ENCODE peak calls at places on chromosomes 4 and X, in nine cellular contexts. F is K562; M is cardiac muscle cell; W is fibroblast of pulmonary artery; H is upper lobe of right lung; Q is stomach; D is HFF-Myc; B is CD8-positive, alpha-beta T cell; P is right atrium auricular region. C is an unnamed sample.

GRCh38 chr4:94451051-94451404 is 714 bp upstream of the PDLIM5 start:
- DNase-seq in F (no peak), M (no peak), W (no peak), H (no peak), Q (no peak), D (no peak), B (no peak), P (no peak), C (no peak)

GRCh38 chrX:54320067-54320466 is 37.8 kb downstream of the WNK3 start:
- DNase-seq in F (no peak), M (no peak), W (no peak), H (no peak), Q (no peak), D (no peak), B (no peak), P (no peak), C (no peak)

GRCh38 chr4:114396808-114397207 is 201.8 kb upstream of the UGT8 start:
- DNase-seq in F (no peak), M (no peak), W (no peak), H (no peak), Q (no peak), D (no peak), B (no peak), P (no peak), C (no peak)

GRCh38 chr4:28481565-28481964 is 1620.9 kb downstream of the STIM2 start:
- DNase-seq in F (no peak), M (no peak), W (no peak), H (no peak), Q (no peak), D (no peak), B (no peak), P (no peak), C (no peak)

GRCh38 chr4:108144451-108144850 is 24.3 kb downstream of the LEF1 start:
- DNase-seq in F (no peak), M (no peak), W (no peak), H (no peak), Q (no peak), D (no peak), B (peak; percentile 30), P (no peak), C (no peak)

GRCh38 chr4:52704133-52704532 is 45.0 kb upstream of the USP46 start:
- DNase-seq in F (no peak), M (no peak), W (peak; percentile 22), H (no peak), Q (no peak), D (no peak), B (no peak), P (no peak), C (no peak)

GRCh38 chr4:110059556-110060191 is 138.7 kb downstream of the ELOVL6 start:
- DNase-seq in F (no peak), M (no peak), W (peak; percentile 14), H (no peak), Q (no peak), D (peak; percentile 38), B (no peak), P (no peak), C (no peak)

GRCh38 chr4:176708771-176709311 is 83.9 kb downstream of the VEGFC start:
- DNase-seq in F (no peak), M (no peak), W (no peak), H (no peak), Q (no peak), D (peak; percentile 53), B (no peak), P (no peak), C (no peak)

GRCh38 chr4:89829470-89830138 is 7.4 kb downstream of the SNCA start:
- DNase-seq in F (no peak), M (no peak), W (peak; percentile 68), H (no peak), Q (no peak), D (no peak), B (peak; percentile 63), P (no peak), C (no peak)

GRCh38 chr4:41141910-41142309 is 72.4 kb downstream of the APBB2 start:
- DNase-seq in F (no peak), M (no peak), W (peak; percentile 89), H (no peak), Q (no peak), D (no peak), B (no peak), P (no peak), C (no peak)

GRCh38 chrX:4043951-4044350 is 330.5 kb upstream of the PRKX start:
- DNase-seq in F (no peak), M (no peak), W (no peak), H (no peak), Q (no peak), D (no peak), B (no peak), P (no peak), C (no peak)

GRCh38 chrX:15430584-15430983 is 46.4 kb upstream of the VEGFD start:
- DNase-seq in F (no peak), M (no peak), W (no peak), H (no peak), Q (no peak), D (peak; percentile 53), B (no peak), P (no peak), C (no peak)

GRCh38 chrX:134026732-134027311 is 41.4 kb upstream of the GPC3 start:
- DNase-seq in F (peak; percentile 10), M (peak; percentile 88), W (peak; percentile 62), H (no peak), Q (peak; percentile 34), D (no peak), B (no peak), P (no peak), C (no peak)

GRCh38 chr4:142812091-142812490 is 34.0 kb downstream of the INPP4B start:
- DNase-seq in F (no peak), M (no peak), W (no peak), H (no peak), Q (no peak), D (no peak), B (no peak), P (no peak), C (no peak)

GRCh38 chrX:49257846-49258748 is 6.4 kb downstream of the FOXP3 start:
- DNase-seq in F (no peak), M (no peak), W (no peak), H (no peak), Q (no peak), D (no peak), B (peak; percentile 29), P (no peak), C (no peak)

GRCh38 chrX:9459349-9459748 is 5.5 kb upstream of the TBL1X start:
- DNase-seq in F (no peak), M (no peak), W (no peak), H (no peak), Q (no peak), D (no peak), B (no peak), P (no peak), C (no peak)

GRCh38 chrX:66022742-66023725 is 16.8 kb downstream of the VSIG4 start:
- DNase-seq in F (peak; percentile 46), M (no peak), W (no peak), H (no peak), Q (no peak), D (no peak), B (no peak), P (no peak), C (no peak)
- TF ChIP-seq CTCF in F (peak; percentile 78), M (peak; percentile 16), W (peak; percentile 10), H (peak; percentile 8), Q (no peak), D (no peak), B (no peak), P (no peak), C (no peak)

GRCh38 chr4:76691767-76692689 is 205.9 kb downstream of the SOWAHB start:
- DNase-seq in F (no peak), M (no peak), W (no peak), H (no peak), Q (no peak), D (no peak), B (no peak), P (no peak), C (no peak)
- H3K4me3 ChIP-seq in F (no peak overlapping the region), M (no peak overlapping the region), W (no peak overlapping the region), H (no peak overlapping the region), Q (no peak overlapping the region), D (peak overlapping the region; percentile 75), B (no peak overlapping the region), P (no peak overlapping the region), C (no peak overlapping the region)

DNA sequence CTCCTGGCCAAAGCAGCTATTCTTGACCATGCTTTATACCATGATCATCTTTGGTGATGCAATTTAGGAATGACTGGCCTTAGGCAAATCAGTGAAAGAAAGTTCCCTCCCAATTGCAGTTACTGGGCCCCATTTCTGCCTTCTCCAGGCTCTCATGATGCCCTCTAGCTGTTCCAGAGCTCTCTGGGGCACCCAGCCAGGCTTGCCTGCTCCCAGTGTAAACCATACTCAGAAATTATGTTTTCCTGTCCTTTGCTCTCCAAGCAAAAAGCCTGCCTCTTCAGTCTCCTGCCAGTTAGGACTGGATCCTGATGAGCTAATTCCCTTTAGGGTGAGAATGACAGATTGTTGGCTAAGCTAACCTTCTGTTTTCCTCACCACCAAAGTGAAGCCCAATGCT is 85.3 kb upstream of the RBPJ start:
- DNase-seq in F (no peak), M (no peak), W (peak; percentile 71), H (no peak), Q (peak; percentile 33), D (no peak), B (no peak), P (no peak), C (peak; percentile 34)
- TF ChIP-seq CTCF in F (no peak), M (peak; percentile 22), W (peak; percentile 14), H (no peak), Q (no peak), D (no peak), B (no peak), P (peak; percentile 33), C (peak; percentile 24)

DNA sequence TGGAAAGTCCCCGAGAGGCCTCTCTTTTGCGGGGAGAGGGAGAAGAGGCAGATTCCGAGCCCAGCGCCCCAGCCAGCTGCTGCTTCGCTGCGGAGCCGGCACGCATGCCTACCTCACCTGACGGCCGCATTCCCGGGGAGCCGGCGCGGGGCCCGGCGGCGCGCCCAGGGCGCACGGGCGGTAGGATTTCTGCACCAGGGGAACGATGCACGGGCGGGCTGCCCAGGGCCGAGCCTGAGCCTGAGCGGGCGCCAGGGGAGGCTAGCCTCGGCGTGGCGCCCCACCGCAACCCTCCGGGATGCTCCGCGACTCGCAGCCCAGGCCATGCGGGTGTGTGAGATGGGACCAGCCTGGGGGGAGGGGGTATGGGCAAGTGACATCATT is 81.3 kb upstream of the SCML1 start:
- DNase-seq in F (no peak), M (peak; percentile 39), W (no peak), H (no peak), Q (no peak), D (no peak), B (no peak), P (no peak), C (no peak)
- H3K4me3 ChIP-seq in F (no peak overlapping the region), M (peak overlapping the region; percentile 27), W (no peak overlapping the region), H (peak overlapping the region; percentile 19), Q (peak overlapping the region; percentile 20), D (peak overlapping the region; percentile 31), B (peak overlapping the region; percentile 50), P (peak overlapping the region; percentile 33), C (peak overlapping the region; percentile 44)